ENCODE peak calls at places on chromosomes 1 and 21, in five cellular contexts. J is adipocyte, Y is neural progenitor cell, I is breast epithelium, G is transverse colon. R is an unnamed sample.

GRCh38 chr1:29161977-29162376 is 19.7 kb downstream of the SRSF4 start:
- DNase-seq in J (no peak), Y (no peak), G (no peak), I (no peak), R (no peak)

GRCh38 chr1:160081261-160081936 is at the start of gene KCNJ9:
- DNase-seq in J (peak; percentile 34), I (no peak), G (no peak), Y (peak; percentile 82), R (no peak)

GRCh38 chr1:207959995-207960745 is 49.2 kb upstream of the CD34 start:
- DNase-seq in G (no peak), Y (no peak), I (no peak), J (peak; percentile 55), R (no peak)

GRCh38 chr21:45362748-45363145 is 42.2 kb upstream of the COL18A1 start:
- DNase-seq in J (no peak), G (no peak), Y (no peak), I (no peak), R (no peak)

GRCh38 chr21:33425825-33426224 is 22.6 kb downstream of the IFNGR2 start:
- DNase-seq in J (no peak), I (no peak), Y (no peak), G (no peak), R (no peak)

GRCh38 chr1:9852410-9853301 is 28.9 kb upstream of the CLSTN1 start:
- DNase-seq in J (peak; percentile 87), I (peak; percentile 80), Y (no peak), G (no peak), R (no peak)

GRCh38 chr21:25838809-25839208 is 104.0 kb downstream of the GABPA start:
- DNase-seq in Y (no peak), G (no peak), J (peak; percentile 22), I (no peak), R (no peak)

GRCh38 chr1:206521002-206521585 is 13.8 kb downstream of the RASSF5 start:
- DNase-seq in I (no peak), Y (no peak), J (no peak), G (no peak), R (no peak)

GRCh38 chr1:206808615-206809014 is 36.3 kb upstream of the IL10 start:
- DNase-seq in I (no peak), Y (peak; percentile 43), G (peak; percentile 15), J (peak; percentile 34), R (no peak)

GRCh38 chr1:206766251-206766856 is 4.2 kb upstream of the IL19 start:
- DNase-seq in J (peak; percentile 54), G (peak; percentile 60), I (no peak), Y (peak; percentile 7), R (peak; percentile 60)

GRCh38 chr1:46520063-46520911 is 30.7 kb downstream of the DMBX1 start:
- DNase-seq in Y (peak; percentile 92), I (no peak), J (peak; percentile 88), G (no peak), R (no peak)

GRCh38 chr21:41583274-41583790 is 75.4 kb upstream of the TMPRSS2 start:
- DNase-seq in I (peak; percentile 40), Y (no peak), G (no peak), J (no peak), R (no peak)

GRCh38 chr1:153552335-153552734 is 3.3 kb upstream of the S100A3 start:
- DNase-seq in G (peak; percentile 5), I (no peak), Y (no peak), J (no peak), R (no peak)

GRCh38 chr1:195721210-195721971 is 886.8 kb downstream of the KCNT2 start:
- DNase-seq in I (no peak), Y (no peak), G (peak; percentile 69), J (no peak), R (peak; percentile 65)

GRCh38 chr21:42834730-42835191 is 44.6 kb downstream of the WDR4 start:
- DNase-seq in Y (no peak), G (no peak), J (no peak), I (no peak), R (no peak)

GRCh38 chr1:107140703-107141490 is at the start of gene NTNG1:
- DNase-seq in J (peak; percentile 56), G (no peak), Y (peak; percentile 57), I (no peak), R (no peak)

GRCh38 chr1:197619008-197619640 is 156.2 kb downstream of the DENND1B start:
- DNase-seq in J (peak; percentile 66), I (no peak), G (no peak), Y (peak; percentile 13), R (no peak)

GRCh38 chr1:197615693-197616011 is 159.6 kb downstream of the DENND1B start:
- DNase-seq in J (peak; percentile 4), Y (no peak), I (no peak), G (no peak), R (no peak)

GRCh38 chr1:197614916-197615692 is 160.2 kb downstream of the DENND1B start:
- DNase-seq in G (peak; percentile 19), J (peak; percentile 68), Y (peak; percentile 61), I (no peak), R (no peak)

GRCh38 chr1:197620660-197621273 is 154.5 kb downstream of the DENND1B start:
- DNase-seq in I (no peak), J (no peak), Y (no peak), G (no peak), R (peak; percentile 12)

GRCh38 chr1:197618065-197618464 is 157.2 kb downstream of the DENND1B start:
- DNase-seq in Y (no peak), G (no peak), J (no peak), I (no peak), R (no peak)
- H3K4me1 ChIP-seq in Y (peaks cover 19% of the 10 kb centered on the region), G (no peaks in the 10 kb centered on the region), J (peaks cover 10% of the 10 kb centered on the region), I (no peaks in the 10 kb centered on the region), R (no peaks in the 10 kb centered on the region)

DNA sequence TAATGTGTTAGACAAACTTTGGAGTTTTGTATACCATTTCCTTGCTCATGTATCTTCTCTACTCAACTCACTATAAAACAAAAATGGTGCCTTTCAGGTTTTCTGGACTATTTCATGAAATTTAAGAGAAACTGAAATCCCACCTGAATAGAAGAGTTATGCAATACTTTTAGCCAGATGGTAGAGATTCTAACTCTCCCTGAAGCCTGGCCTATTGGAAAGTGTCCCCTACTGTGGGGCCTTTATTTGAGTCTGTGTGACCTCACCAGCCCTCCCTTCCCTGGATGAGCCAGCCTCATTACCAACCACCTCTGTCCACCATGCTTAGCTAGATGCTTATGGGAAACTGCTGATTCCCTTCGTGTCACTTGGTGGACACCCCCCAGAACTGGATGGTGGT is 35.5 kb downstream of the TBX19 start:
- DNase-seq in Y (no peak), G (no peak), I (no peak), J (no peak), R (no peak)
- H3K9me3 ChIP-seq in Y (no peaks in the 10 kb centered on the region), G (no peaks in the 10 kb centered on the region), I (no peaks in the 10 kb centered on the region), J (no peaks in the 10 kb centered on the region), R (no peaks in the 10 kb centered on the region)

GRCh38 chr1:94617139-94617805 is 75.7 kb upstream of the F3 start:
- DNase-seq in J (no peak), Y (no peak), I (no peak), G (no peak), R (no peak)
- H3K4me3 ChIP-seq in J (no peak overlapping the region), Y (no peak overlapping the region), I (no peak overlapping the region), G (no peak overlapping the region), R (no peak overlapping the region)

DNA sequence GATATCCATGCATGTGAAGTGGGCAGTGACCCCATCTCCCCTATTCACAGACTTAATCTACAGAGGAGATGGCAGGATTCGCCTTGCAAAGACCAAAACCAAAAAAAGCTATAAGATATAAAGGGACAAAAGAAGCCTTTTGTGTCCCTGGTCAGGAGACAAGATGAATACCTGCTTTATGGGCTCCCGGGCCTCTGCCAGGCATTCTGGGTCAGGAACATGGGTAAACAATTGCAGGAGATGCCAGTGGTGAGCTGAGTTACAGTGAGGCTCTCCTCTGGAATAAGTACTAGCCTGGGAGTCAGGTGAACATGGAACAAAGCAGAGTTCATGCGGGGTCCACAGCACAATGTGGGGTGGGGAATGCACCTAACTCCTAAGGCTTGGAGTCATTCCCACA is 4.7 kb downstream of the SLC9A1 start:
- DNase-seq in Y (no peak), J (no peak), G (no peak), I (peak; percentile 54), R (no peak)
- H3K4me1 ChIP-seq in Y (peaks cover 21% of the 10 kb centered on the region), J (peaks cover 57% of the 10 kb centered on the region), G (peaks cover 45% of the 10 kb centered on the region), I (peaks cover 8% of the 10 kb centered on the region), R (peaks cover 41% of the 10 kb centered on the region)

GRCh38 chr1:197081117-197081753 is 14.2 kb upstream of the F13B start:
- DNase-seq in Y (no peak), I (no peak), J (no peak), G (no peak), R (no peak)
- H3K9me3 ChIP-seq in Y (no peaks in the 10 kb centered on the region), I (peaks cover 14% of the 10 kb centered on the region), J (peaks cover 5% of the 10 kb centered on the region), G (no peaks in the 10 kb centered on the region), R (peaks cover 15% of the 10 kb centered on the region)

R was measured in mucosa of descending colon.